ENCODE peak calls at places on chromosome 9, in five cellular contexts. M is astrocyte of the spinal cord, X is dorsolateral prefrontal cortex, G is AG09309, E is BJ. I is an unnamed sample.
A peak's percentile ranks its signal among the peaks of the same experiment; 100 is the strongest.

GRCh38 chr9:81239388-81239787 is 450.0 kb downstream of the TLE1 start:
- DNase-seq in M (no peak), X (no peak), G (no peak), E (no peak), I (no peak)

GRCh38 chr9:91182831-91183230 is 178.9 kb downstream of the AUH start:
- DNase-seq in M (no peak), X (no peak), G (no peak), E (no peak), I (no peak)

GRCh38 chr9:99365233-99365980 is 143.3 kb downstream of the SEC61B start:
- DNase-seq in M (peak; percentile 14), X (no peak), G (no peak), E (no peak), I (no peak)

GRCh38 chr9:134491436-134491835 is 150.2 kb upstream of the COL5A1 start:
- DNase-seq in M (no peak), X (no peak), G (no peak), E (no peak), I (no peak)

GRCh38 chr9:28909526-28909925 is 1336.2 kb upstream of the C9orf72 start:
- DNase-seq in M (no peak), X (no peak), G (no peak), E (no peak), I (no peak)

GRCh38 chr9:129919836-129920235 is 84.6 kb downstream of the USP20 start:
- DNase-seq in M (no peak), X (no peak), G (no peak), E (no peak), I (no peak)

GRCh38 chr9:123998970-123999621 is 12.5 kb upstream of the LHX2 start:
- DNase-seq in M (no peak), X (no peak), G (no peak), E (no peak), I (no peak)

GRCh38 chr9:89419978-89420394 is 77.9 kb downstream of the SEMA4D start:
- DNase-seq in M (no peak), X (no peak), G (no peak), E (no peak), I (no peak)

GRCh38 chr9:119968837-119969707 is 599.8 kb upstream of the BRINP1 start:
- DNase-seq in M (peak; percentile 63), X (peak; percentile 69), G (peak; percentile 47), E (peak; percentile 25), I (peak; percentile 75)

GRCh38 chr9:133375116-133375723 is 640 bp downstream of the SURF4 start:
- DNase-seq in M (peak; percentile 54), X (no peak), G (no peak), E (no peak), I (no peak)

GRCh38 chr9:108416321-108416720 is 439.5 kb downstream of the ACTL7B start:
- DNase-seq in M (peak; percentile 29), X (no peak), G (no peak), E (no peak), I (no peak)

GRCh38 chr9:4116091-4116581 is 183.7 kb downstream of the GLIS3 start:
- DNase-seq in M (peak; percentile 42), X (no peak), G (no peak), E (no peak), I (no peak)

GRCh38 chr9:93645149-93645889 is 68.9 kb downstream of the PHF2 start:
- DNase-seq in M (no peak), X (peak; percentile 16), G (no peak), E (no peak), I (no peak)

GRCh38 chr9:34206561-34206960 is 27.7 kb downstream of the UBAP1 start:
- DNase-seq in M (no peak), X (no peak), G (no peak), E (no peak), I (no peak)

GRCh38 chr9:76761448-76761847 is 2.8 kb upstream of the PCA3 start:
- DNase-seq in M (peak; percentile 26), X (no peak), G (no peak), E (no peak), I (no peak)

GRCh38 chr9:2489838-2490314 is 131.7 kb upstream of the VLDLR start:
- DNase-seq in M (peak; percentile 57), X (no peak), G (peak; percentile 71), E (peak; percentile 76), I (peak; percentile 66)

GRCh38 chr9:106420511-106420944 is 442.4 kb upstream of the ZNF462 start:
- DNase-seq in M (peak; percentile 83), X (no peak), G (no peak), E (peak; percentile 37), I (no peak)

GRCh38 chr9:69264526-69264925 is 60.5 kb upstream of the ENTREP1 start:
- DNase-seq in M (no peak), X (no peak), G (no peak), E (no peak), I (no peak)

GRCh38 chr9:4756420-4756819 is 15.4 kb upstream of the AK3 start:
- DNase-seq in M (no peak), X (no peak), G (no peak), E (no peak), I (no peak)

GRCh38 chr9:100474082-100474949 is 1.4 kb downstream of the TMEFF1 start:
- DNase-seq in M (no peak), X (no peak), G (no peak), E (no peak), I (peak; percentile 34)

DNA sequence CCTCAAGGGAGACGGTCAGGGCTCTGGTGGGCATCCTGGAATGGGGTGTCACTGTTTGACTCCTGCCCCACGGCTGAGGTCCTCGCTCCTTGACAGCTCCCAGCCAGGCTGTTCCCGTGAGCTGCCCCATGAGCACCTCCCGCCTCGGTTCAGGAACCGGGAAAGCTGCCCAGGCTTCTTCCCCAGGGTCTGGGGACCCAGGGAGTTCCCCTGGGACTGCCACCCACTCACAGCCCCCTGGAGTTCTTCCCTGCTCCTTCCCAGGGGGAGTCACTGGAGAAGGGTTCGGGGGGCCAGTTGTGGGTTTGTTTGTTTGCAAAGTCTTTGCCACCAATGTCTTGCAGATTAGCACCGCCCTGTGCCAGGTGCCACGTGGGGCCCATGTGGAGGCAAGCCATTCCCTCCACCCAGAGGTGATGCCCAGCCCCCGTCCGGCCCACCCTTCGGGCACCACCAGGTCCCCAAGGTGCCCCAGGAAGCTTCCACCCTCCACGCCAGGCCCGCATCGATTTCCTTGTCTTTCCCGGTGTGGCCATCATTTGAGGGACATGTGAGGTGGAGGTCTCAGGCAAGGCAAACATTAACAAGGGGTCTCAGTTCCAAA is 1.3 kb downstream of the PLPP7 start:
- DNase-seq in M (no peak), X (no peak), G (no peak), E (no peak), I (no peak)
- H3K4me3 ChIP-seq in M (no peak overlapping the region), X (peak overlapping the region; percentile 67), G (peak overlapping the region; percentile 61), E (peak overlapping the region; percentile 35), I (peak overlapping the region; percentile 81)

DNA sequence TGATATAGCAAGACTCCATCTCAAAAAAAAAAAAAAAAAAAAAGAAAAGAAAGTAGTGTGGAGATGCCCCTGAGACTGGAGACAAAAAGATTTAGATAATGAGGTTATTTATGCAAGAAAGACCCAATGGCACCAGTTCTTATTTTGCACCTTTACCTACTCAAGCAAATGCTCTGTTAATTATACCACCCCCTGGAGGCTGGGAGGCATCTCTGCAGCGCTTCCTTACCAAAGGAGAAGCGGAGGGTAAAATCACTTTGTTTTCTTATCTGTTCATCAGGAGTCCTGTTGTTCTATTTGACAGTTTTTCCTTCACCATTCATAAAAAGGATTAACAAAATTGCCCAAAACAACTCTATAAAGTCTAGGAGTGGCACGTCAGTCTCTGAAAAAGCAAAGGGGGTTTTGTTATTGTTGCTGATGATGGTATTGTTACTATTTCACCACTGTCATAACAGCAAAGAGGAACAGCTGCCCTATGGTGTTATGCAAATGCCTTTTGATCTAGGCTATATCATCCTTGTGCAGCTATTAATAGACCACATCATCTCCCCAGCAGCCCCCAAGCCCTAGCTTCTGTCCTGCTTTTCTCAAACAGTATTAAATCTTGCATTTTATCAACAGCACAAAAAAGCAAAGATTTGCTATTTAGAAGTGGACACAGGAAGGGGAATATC is 174.0 kb downstream of the PALM2AKAP2 start:
- DNase-seq in M (no peak), X (no peak), G (no peak), E (no peak), I (no peak)
- TF ChIP-seq CTCF in M (peak; percentile 23), X (no peak), G (peak; percentile 5), E (peak; percentile 11), I (peak; percentile 21)

GRCh38 chr9:135499326-135500070 is 984 bp upstream of the MRPS2 start:
- DNase-seq in M (peak; percentile 82), X (peak; percentile 98), G (no peak), E (no peak), I (peak; percentile 97)
- H3K4me3 ChIP-seq in M (peak overlapping the region; percentile 77), X (peak overlapping the region; percentile 97), G (peak overlapping the region; percentile 79), E (peak overlapping the region; percentile 91), I (peak overlapping the region; percentile 90)

DNA sequence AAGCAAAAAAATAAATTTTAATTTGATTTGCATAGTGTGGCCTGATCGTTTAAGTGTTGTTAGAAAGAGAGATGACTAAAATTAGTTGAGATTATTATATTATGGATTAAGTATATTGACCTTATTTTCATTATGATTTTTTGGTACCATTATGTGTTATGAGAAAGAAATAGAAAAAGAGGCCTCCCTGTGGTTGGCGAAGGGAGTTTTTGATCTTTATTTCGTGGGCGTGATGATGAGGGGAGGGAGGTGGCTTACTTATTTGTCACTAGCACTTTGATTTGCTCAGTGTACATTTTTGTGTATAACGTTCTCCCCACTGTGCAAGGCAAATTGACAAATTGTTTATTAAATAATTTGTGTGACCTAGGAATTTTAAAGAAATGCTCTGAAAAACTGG is 2.8 kb downstream of the DAPK1 start:
- DNase-seq in M (no peak), X (no peak), G (no peak), E (no peak), I (no peak)
- TF ChIP-seq CTCF in M (no peak), X (no peak), G (no peak), E (no peak), I (peak; percentile 31)

DNA sequence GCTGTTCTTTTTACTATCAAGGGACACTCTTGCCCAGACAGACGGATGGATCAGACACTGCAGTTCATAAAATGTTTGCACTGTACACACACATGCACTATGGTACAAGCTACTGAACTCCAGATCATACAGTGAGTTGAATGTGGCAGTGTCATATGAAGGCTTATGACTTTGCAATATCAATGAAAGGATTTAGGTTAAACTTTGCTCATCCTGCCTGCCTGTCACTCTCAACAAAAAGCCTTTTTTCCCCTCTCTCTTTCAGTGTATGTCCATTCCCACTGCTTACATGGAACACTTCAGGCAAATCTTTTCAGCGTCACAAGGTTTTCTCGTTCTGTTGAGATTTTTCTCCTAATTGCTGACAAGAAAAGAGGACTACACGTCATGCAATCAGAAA is 97.4 kb downstream of the BNC2 start:
- DNase-seq in M (no peak), X (no peak), G (no peak), E (no peak), I (no peak)
- H3K4me3 ChIP-seq in M (no peak overlapping the region), X (no peak overlapping the region), G (no peak overlapping the region), E (no peak overlapping the region), I (no peak overlapping the region)

GRCh38 chr9:94920439-94920951 is 194.0 kb downstream of the AOPEP start:
- DNase-seq in M (no peak), X (no peak), G (no peak), E (peak; percentile 90), I (peak; percentile 78)

GRCh38 chr9:94919376-94920098 is 193.0 kb downstream of the AOPEP start:
- DNase-seq in M (peak; percentile 59), X (no peak), G (no peak), E (no peak), I (no peak)

GRCh38 chr9:94915476-94916450 is 189.3 kb downstream of the AOPEP start:
- DNase-seq in M (no peak), X (no peak), G (no peak), E (no peak), I (peak; percentile 38)

GRCh38 chr9:94916956-94917355 is 190.5 kb downstream of the AOPEP start:
- DNase-seq in M (no peak), X (no peak), G (no peak), E (no peak), I (no peak)

GRCh38 chr9:94918038-94918753 is 191.7 kb downstream of the AOPEP start:
- DNase-seq in M (no peak), X (no peak), G (no peak), E (no peak), I (no peak)
- TF ChIP-seq CTCF in M (no peak), X (no peak), G (no peak), E (no peak), I (no peak)

I was measured in BE2C.